ENCODE peak calls at places on chromosomes 16 and 17, in four cellular contexts. T is HT1080, Q is AG09309, H is HS-5. L is an unnamed sample.

GRCh38 chr17:80892019-80892855 is 99.4 kb upstream of the CHMP6 start:
- DNase-seq in T (peak; percentile 97), H (peak; percentile 98), Q (peak; percentile 91), L (no peak)

GRCh38 chr16:10971560-10971961 is 27.2 kb downstream of the CLEC16A start:
- DNase-seq in T (peak; percentile 80), Q (peak; percentile 92), H (peak; percentile 74), L (peak; percentile 21)

GRCh38 chr16:75097941-75098897 is 18.4 kb downstream of the LDHD start:
- DNase-seq in Q (no peak), H (no peak), T (no peak), L (no peak)

GRCh38 chr16:56518435-56518834 is 1.4 kb downstream of the BBS2 start:
- DNase-seq in Q (no peak), T (no peak), H (no peak), L (no peak)

GRCh38 chr16:46721885-46722284 is 26.3 kb downstream of the MYLK3 start:
- DNase-seq in Q (no peak), T (no peak), H (no peak), L (no peak)

GRCh38 chr17:9162275-9162985 is 141.1 kb downstream of the NTN1 start:
- DNase-seq in Q (no peak), T (no peak), H (no peak), L (no peak)

GRCh38 chr17:78852709-78853111 is 12.1 kb upstream of the USP36 start:
- DNase-seq in Q (no peak), H (no peak), T (no peak), L (no peak)

GRCh38 chr16:48231675-48232214 is 12.4 kb upstream of the LONP2 start:
- DNase-seq in T (peak; percentile 17), Q (no peak), H (no peak), L (no peak)

GRCh38 chr16:14186007-14186953 is 115.2 kb downstream of the MRTFB start:
- DNase-seq in T (peak; percentile 73), Q (peak; percentile 58), H (no peak), L (no peak)

GRCh38 chr17:41970901-41971331 is 4.3 kb downstream of the CNP start:
- DNase-seq in H (no peak), Q (no peak), T (no peak), L (no peak)

GRCh38 chr16:30185683-30186421 is 2.5 kb downstream of the CORO1A start:
- DNase-seq in H (no peak), Q (no peak), T (no peak), L (peak; percentile 82)

GRCh38 chr16:47084198-47084597 is 59.5 kb downstream of the NETO2 start:
- DNase-seq in T (no peak), H (no peak), Q (no peak), L (no peak)

GRCh38 chr16:58755989-58756649 is 22.0 kb upstream of the GOT2 start:
- DNase-seq in T (peak; percentile 69), Q (peak; percentile 37), H (no peak), L (peak; percentile 53)

L was measured in naive B cell.